ENCODE peak calls at places on chromosomes 11 and 22, in four cellular contexts. O, Y, Q and W are unnamed samples.

GRCh38 chr22:20994128-20994901 is 7.6 kb downstream of the THAP7 start:
- DNase-seq in O (no peak), Y (no peak), Q (no peak), W (no peak)

GRCh38 chr11:6438979-6439571 is 1.7 kb downstream of the HPX start:
- DNase-seq in O (peak), Y (peak), Q (no peak), W (no peak)

GRCh38 chr11:131712897-131713296 is 342.5 kb downstream of the NTM start:
- DNase-seq in O (no peak), Y (no peak), Q (no peak), W (no peak)

GRCh38 chr11:113670149-113670829 is 35.8 kb downstream of the TMPRSS5 start:
- DNase-seq in O (no peak), Y (no peak), Q (no peak), W (no peak)

GRCh38 chr11:23751280-23751679 is 745.6 kb upstream of the LUZP2 start:
- DNase-seq in O (no peak), Y (no peak), Q (no peak), W (no peak)

GRCh38 chr22:48141301-48141700 is 1378.9 kb downstream of the TBC1D22A start:
- DNase-seq in O (no peak), Y (no peak), Q (no peak), W (no peak)

GRCh38 chr11:32893947-32894827 is 1.6 kb downstream of the QSER1 start:
- DNase-seq in O (no peak), Y (peak), Q (peak), W (no peak)

GRCh38 chr11:10354389-10354788 is 49.5 kb downstream of the ADM start:
- DNase-seq in O (no peak), Y (no peak), Q (no peak), W (no peak)

GRCh38 chr11:13055200-13055599 is 46.1 kb downstream of the RASSF10 start:
- DNase-seq in O (no peak), Y (no peak), Q (no peak), W (no peak)

GRCh38 chr11:46491661-46492331 is 100.2 kb upstream of the CHRM4 start:
- DNase-seq in O (no peak), Y (no peak), Q (no peak), W (no peak)

GRCh38 chr11:116471608-116472007 is 301.2 kb downstream of the BUD13 start:
- DNase-seq in O (no peak), Y (no peak), Q (no peak), W (no peak)

GRCh38 chr22:50670914-50671538 is 1.6 kb upstream of the SHANK3 start:
- DNase-seq in O (no peak), Y (no peak), Q (no peak), W (no peak)

GRCh38 chr11:79461144-79461543 is 20.3 kb upstream of the TENM4 start:
- DNase-seq in O (no peak), Y (no peak), Q (no peak), W (no peak)

GRCh38 chr11:125036933-125037332 is 26.2 kb upstream of the SLC37A2 start:
- DNase-seq in O (no peak), Y (no peak), Q (peak), W (no peak)

GRCh38 chr11:78476066-78476465 is 58.4 kb upstream of the GAB2 start:
- DNase-seq in O (no peak), Y (no peak), Q (no peak), W (no peak)

GRCh38 chr11:73152086-73152853 is 10.2 kb upstream of the FCHSD2 start:
- DNase-seq in O (no peak), Y (no peak), Q (peak), W (no peak)

GRCh38 chr11:10490398-10491232 is 35.6 kb downstream of the AMPD3 start:
- DNase-seq in O (peak), Y (peak), Q (no peak), W (no peak)

GRCh38 chr22:44620129-44620840 is 81.7 kb upstream of the PRR5 start:
- DNase-seq in O (peak), Y (peak), Q (peak), W (peak)

GRCh38 chr11:44192015-44192380 is 96.5 kb downstream of the EXT2 start:
- DNase-seq in O (no peak), Y (no peak), Q (no peak), W (no peak)

GRCh38 chr11:133605493-133605892 is 73.2 kb upstream of the OPCML start:
- DNase-seq in O (no peak), Y (no peak), Q (no peak), W (no peak)

GRCh38 chr11:31764766-31765165 is 46.4 kb downstream of the PAX6 start:
- DNase-seq in O (no peak), Y (no peak), Q (no peak), W (no peak)

GRCh38 chr11:60657880-60658279 is 41.5 kb upstream of the MS4A8 start:
- DNase-seq in O (no peak), Y (no peak), Q (no peak), W (no peak)

GRCh38 chr11:106092446-106092845 is 15.0 kb downstream of the AASDHPPT start:
- DNase-seq in O (no peak), Y (no peak), Q (no peak), W (no peak)

GRCh38 chr22:50105529-50106100 is 15.8 kb downstream of the MOV10L1 start:
- DNase-seq in O (no peak), Y (no peak), Q (no peak), W (no peak)

GRCh38 chr11:107741044-107741823 is 29.4 kb upstream of the SLN start:
- DNase-seq in O (no peak), Y (no peak), Q (peak), W (peak)

GRCh38 chr11:13800901-13801300 is 132.4 kb downstream of the FAR1 start:
- DNase-seq in O (no peak), Y (no peak), Q (no peak), W (no peak)

GRCh38 chr11:65357856-65358356 is 3.4 kb downstream of the TIGD3 start:
- DNase-seq in O (no peak), Y (no peak), Q (no peak), W (no peak)

GRCh38 chr11:125165111-125165663 is 636 bp downstream of the PKNOX2 start:
- DNase-seq in O (peak), Y (peak), Q (no peak), W (no peak)

GRCh38 chr11:78268516-78269410 is 80.0 kb downstream of the USP35 start:
- DNase-seq in O (peak), Y (no peak), Q (no peak), W (no peak)

GRCh38 chr11:62144641-62145255 is 20.9 kb downstream of the INCENP start:
- DNase-seq in O (peak), Y (peak), Q (no peak), W (no peak)

GRCh38 chr11:130068986-130069683 is 559 bp upstream of the APLP2 start:
- DNase-seq in O (peak), Y (peak), Q (peak), W (peak)

GRCh38 chr11:64264371-64264852 is 13.1 kb downstream of the PLCB3 start:
- DNase-seq in O (no peak), Y (no peak), Q (no peak), W (no peak)

GRCh38 chr22:30010789-30011405 is 69.4 kb upstream of the HORMAD2 start:
- DNase-seq in O (no peak), Y (no peak), Q (no peak), W (no peak)

GRCh38 chr11:76872959-76873827 is 12.5 kb downstream of the ACER3 start:
- DNase-seq in O (no peak), Y (no peak), Q (no peak), W (no peak)

GRCh38 chr22:46992121-46992731 is 229.8 kb downstream of the TBC1D22A start:
- DNase-seq in O (no peak), Y (no peak), Q (no peak), W (no peak)
- TF ChIP-seq CTCF in O (no peak), Y (no peak), Q (no peak), W (no peak)

DNA sequence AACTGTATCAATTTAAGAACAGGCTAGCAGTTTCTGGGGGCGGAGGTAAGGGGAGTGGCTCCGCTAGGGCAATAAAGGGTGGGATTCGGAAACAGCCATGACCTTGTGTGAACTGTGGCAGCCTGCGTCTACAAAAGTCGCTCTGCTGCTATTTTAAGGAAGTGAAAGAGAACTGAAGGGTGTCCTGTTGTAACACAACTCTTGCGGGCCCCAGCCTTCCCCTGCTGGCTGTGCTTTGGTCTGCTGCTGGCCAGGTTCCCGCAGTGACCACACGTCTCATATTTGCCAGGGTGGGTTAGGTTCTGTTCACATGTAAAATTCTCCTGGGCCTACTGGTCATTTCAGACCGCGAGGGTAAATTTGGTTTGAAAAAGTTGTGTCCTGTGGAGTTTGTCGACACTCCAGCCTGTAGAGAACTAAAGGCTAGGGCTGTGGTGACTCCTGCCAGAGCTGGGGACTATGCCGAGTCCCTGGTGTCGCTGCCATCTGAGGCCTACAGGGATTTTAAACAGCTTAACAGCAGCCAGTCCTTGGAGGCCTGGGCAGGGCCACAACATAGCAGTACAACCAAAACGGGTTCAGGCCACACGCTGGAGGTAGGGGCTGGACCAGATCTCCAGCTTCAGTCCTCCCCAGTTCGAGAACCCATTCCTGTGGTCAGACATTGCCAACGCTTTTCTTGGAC is 1.1 kb upstream of the PPFIBP2 start:
- DNase-seq in O (peak), Y (peak), Q (peak), W (peak)
- TF ChIP-seq CTCF in O (no peak), Y (no peak), Q (peak), W (peak)

GRCh38 chr11:208917-209260 is 1.4 kb downstream of the RIC8A start:
- DNase-seq in O (no peak), Y (peak), Q (no peak), W (no peak)

GRCh38 chr11:206516-207212 is 535 bp downstream of the BET1L start:
- DNase-seq in O (no peak), Y (no peak), Q (peak), W (no peak)

GRCh38 chr11:209275-210121 is 2.0 kb downstream of the RIC8A start:
- DNase-seq in O (no peak), Y (no peak), Q (no peak), W (no peak)

GRCh38 chr11:207213-208176 is at the start of the genes BET1L and RIC8A:
- DNase-seq in O (peak), Y (peak), Q (peak), W (peak)

DNA sequence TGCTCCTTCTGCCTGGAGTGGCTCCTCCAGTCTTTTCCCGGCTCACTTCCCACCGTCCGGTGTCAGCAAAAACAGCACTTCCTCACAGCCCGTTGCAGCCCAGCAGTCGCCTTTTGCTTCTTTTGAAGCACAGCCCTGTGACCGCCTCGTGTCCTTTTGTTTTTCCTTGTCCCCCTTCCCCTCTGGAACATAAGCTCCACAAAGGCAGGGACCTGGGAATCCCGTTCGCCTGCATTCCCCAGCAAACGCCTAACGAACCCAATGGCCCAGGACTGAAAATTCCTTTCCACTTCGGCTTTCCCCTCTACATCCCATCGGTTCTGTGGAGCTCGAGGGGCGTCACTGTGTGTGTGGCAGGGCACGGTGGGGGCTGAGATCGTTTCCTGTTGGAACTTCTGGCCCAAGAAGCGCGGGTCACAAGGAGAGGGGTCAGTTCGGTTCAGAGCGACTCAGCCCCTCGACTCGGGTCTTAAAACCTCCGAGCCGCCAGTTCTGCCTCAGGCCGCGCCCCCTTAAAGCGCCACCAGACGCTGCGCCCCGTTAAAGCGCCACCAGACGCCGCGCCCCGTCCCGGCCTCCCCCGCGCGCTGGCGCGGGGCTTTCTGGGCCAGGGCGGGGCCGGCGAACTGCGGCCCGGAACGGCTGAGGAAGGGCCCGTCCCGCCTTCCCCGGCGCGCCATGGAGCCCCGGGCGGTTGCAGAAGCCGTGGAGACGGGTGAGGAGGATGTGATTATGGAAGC is 839 bp downstream of the RIC8A start:
- DNase-seq in O (peak), Y (peak), Q (peak), W (no peak)
- TF ChIP-seq CTCF in O (no peak), Y (no peak), Q (no peak), W (no peak)

GRCh38 chr22:23233746-23234408 is 53.6 kb downstream of the BCR start:
- DNase-seq in O (no peak), Y (no peak), Q (no peak), W (no peak)

GRCh38 chr22:23231471-23232093 is 51.3 kb downstream of the BCR start:
- DNase-seq in O (no peak), Y (no peak), Q (no peak), W (no peak)

GRCh38 chr22:23234409-23235161 is 54.3 kb downstream of the BCR start:
- DNase-seq in O (no peak), Y (no peak), Q (no peak), W (no peak)

GRCh38 chr22:23232094-23232905 is 52.0 kb downstream of the BCR start:
- DNase-seq in O (no peak), Y (no peak), Q (no peak), W (no peak)

GRCh38 chr22:23233084-23233501 is 52.8 kb downstream of the BCR start:
- DNase-seq in O (no peak), Y (no peak), Q (no peak), W (no peak)
- TF ChIP-seq CTCF in O (no peak), Y (no peak), Q (no peak), W (no peak)

DNA sequence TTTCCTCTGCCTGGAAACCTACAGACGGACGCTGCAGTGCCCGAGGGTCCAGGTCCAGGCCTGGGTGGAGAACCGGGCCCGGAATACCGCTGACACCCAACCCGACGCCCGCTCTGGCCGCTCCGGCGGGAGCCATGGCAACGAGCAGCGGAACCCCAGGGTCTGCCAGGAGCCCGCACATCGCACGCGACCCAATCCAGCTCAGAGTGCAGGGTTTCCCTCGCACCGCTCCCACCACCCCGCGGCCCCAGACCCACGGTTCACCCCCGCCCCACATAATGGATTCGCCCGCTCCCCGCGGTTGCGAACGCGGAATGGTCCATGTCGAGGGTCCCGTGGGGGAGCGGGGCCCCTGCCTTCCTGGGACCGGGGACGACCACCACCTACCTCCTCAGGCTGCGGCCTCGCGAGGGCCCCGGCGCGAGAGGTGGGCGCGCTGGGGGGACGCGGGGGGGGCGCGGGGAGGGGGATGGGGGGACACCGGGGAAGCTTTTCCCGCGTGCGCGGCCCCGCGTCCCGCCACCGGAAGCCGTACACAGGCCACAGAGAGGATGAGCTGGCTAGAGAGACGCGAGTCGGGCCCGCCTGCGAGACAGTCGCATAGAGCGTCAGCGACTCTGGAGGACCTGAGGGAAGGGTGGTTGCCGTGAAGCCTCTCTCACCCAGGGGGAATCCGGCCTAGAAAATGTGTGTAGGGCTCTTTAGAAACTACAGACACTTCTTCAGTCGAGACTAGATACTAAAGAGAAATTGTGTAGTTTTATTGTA is at the start of gene SSRP1:
- DNase-seq in O (peak), Y (peak), Q (peak), W (peak)
- TF ChIP-seq CTCF in O (no peak), Y (no peak), Q (peak), W (peak)

GRCh38 chr22:31995046-31995445 is 48.0 kb upstream of the SLC5A1 start:
- DNase-seq in O (no peak), Y (no peak), Q (no peak), W (no peak)
- TF ChIP-seq CTCF in O (no peak), Y (no peak), Q (peak), W (peak)

GRCh38 chr11:75214411-75214821 is 26.2 kb upstream of the TPBGL start:
- DNase-seq in O (peak), Y (peak), Q (peak), W (peak)
- TF ChIP-seq CTCF in O (no peak), Y (peak), Q (no peak), W (no peak)

GRCh38 chr11:1706634-1707400 is 9.8 kb downstream of the KRTAP5-6 start:
- DNase-seq in O (no peak), Y (no peak), Q (no peak), W (no peak)
- TF ChIP-seq CTCF in O (peak), Y (peak), Q (peak), W (peak)

DNA sequence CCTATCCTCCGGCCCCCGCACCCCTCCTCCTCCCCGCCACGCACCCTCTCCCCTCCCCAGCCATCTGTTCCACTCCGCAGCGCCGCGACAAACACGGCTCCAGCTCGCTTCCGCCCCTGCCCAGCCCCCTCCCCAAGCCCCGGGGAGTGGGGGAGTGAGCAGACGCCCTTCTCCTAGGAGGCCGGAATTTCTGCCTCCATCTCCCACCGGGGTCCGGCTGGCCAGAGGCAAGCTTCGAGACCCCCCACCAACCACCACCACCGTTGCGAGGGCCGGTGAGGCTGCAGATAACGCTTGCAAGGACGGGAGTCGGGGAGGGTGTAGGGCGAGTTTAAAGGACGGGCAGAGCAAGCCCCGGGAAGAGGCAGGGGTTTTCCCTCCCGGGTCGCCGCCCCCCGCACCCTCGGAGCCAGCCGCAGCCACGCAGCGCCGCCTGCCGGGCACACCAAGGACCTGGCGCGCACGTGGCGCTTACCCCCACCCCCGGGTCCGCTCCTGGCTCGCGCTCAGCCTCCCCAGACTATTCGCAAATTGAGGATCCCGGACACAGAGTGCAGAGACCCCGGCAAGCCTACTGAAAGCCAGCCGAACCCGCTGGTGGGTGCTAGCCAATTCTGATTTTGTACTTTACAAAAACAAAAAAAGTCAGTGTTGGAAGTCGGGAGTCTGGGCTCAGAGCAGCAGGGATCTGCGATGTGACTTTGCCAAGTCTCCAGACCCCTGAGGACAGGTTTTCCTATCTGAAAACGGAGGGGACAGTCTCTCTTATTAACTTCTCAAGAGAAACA is 22.6 kb downstream of the RTN4RL2 start:
- DNase-seq in O (no peak), Y (no peak), Q (peak), W (no peak)
- TF ChIP-seq CTCF in O (peak), Y (peak), Q (peak), W (peak)

DNA sequence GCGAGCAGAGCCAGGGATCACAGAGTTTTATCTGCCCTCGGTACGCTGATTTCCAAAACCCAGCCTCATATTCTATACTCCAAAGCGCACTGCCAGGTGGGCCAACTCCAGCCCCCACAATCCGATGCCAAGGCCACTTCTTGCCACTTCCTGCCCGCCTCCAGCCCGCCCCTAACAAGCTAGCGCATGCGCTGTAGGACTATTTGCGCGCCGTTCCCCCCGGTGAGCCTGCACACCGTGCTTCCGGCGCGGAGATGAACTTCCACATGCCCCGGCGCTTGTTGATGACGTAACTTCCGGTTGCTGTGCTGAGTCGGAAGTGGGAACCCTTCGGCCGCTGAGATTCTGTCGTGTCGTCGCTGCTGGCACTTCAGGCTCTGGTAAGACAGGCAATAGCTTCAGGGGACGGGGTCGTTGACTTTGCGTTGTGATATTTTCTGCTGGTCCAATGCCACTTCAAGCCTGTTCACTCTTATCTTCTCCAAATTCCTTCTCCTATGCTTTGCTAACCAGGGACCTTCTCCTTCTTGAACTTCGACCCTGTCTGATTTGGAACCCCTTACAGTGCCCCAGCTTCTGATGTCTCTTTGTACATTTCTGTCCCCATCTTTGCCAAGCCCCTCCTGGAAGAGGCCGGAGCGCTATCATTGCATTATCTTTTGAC is at the start of gene UBE4A:
- DNase-seq in O (peak), Y (peak), Q (peak), W (peak)
- TF ChIP-seq CTCF in O (no peak), Y (no peak), Q (no peak), W (no peak)